ENCODE peak calls at places on chromosome 20, in nine cellular contexts. One of them, this sample, is unnamed.

GRCh38 chr20:1900321-1900791 is 5.1 kb downstream of the SIRPA start:
- DNase-seq in prostate gland: no peak
- DNase-seq in anterior cingulate cortex: peak; percentile 80
- DNase-seq in activated naive CD4-positive, alpha-beta T cell treated with Interleukin-2 at 50 U/mL for 16 hours: no peak
- DNase-seq in pons: peak; percentile 56
- DNase-seq in left kidney: peak; percentile 95
- DNase-seq in activated T-helper 9 cell treated with anti-CD3 and anti-CD28 coated beads, Interleukin-2, amount 50 U/mL, for 16 hours: no peak
- DNase-seq in AG08395: peak; percentile 70
- DNase-seq in pancreas: no peak
- DNase-seq in this sample: peak; percentile 72

GRCh38 chr20:62982124-62983075 is 24.4 kb downstream of the BHLHE23 start:
- DNase-seq in prostate gland: no peak
- DNase-seq in anterior cingulate cortex: no peak
- DNase-seq in activated naive CD4-positive, alpha-beta T cell treated with Interleukin-2 at 50 U/mL for 16 hours: no peak
- DNase-seq in pons: no peak
- DNase-seq in left kidney: no peak
- DNase-seq in activated T-helper 9 cell treated with anti-CD3 and anti-CD28 coated beads, Interleukin-2, amount 50 U/mL, for 16 hours: no peak
- DNase-seq in AG08395: no peak
- DNase-seq in pancreas: no peak
- DNase-seq in this sample: no peak

GRCh38 chr20:1427457-1428054 is 34.7 kb upstream of the FKBP1A start:
- DNase-seq in prostate gland: no peak
- DNase-seq in anterior cingulate cortex: no peak
- DNase-seq in activated naive CD4-positive, alpha-beta T cell treated with Interleukin-2 at 50 U/mL for 16 hours: no peak
- DNase-seq in pons: no peak
- DNase-seq in left kidney: peak; percentile 61
- DNase-seq in activated T-helper 9 cell treated with anti-CD3 and anti-CD28 coated beads, Interleukin-2, amount 50 U/mL, for 16 hours: no peak
- DNase-seq in AG08395: no peak
- DNase-seq in pancreas: no peak
- DNase-seq in this sample: no peak

GRCh38 chr20:19079536-19080299 is 132.7 kb upstream of the SLC24A3 start:
- DNase-seq in prostate gland: no peak
- DNase-seq in anterior cingulate cortex: no peak
- DNase-seq in activated naive CD4-positive, alpha-beta T cell treated with Interleukin-2 at 50 U/mL for 16 hours: no peak
- DNase-seq in pons: no peak
- DNase-seq in left kidney: no peak
- DNase-seq in activated T-helper 9 cell treated with anti-CD3 and anti-CD28 coated beads, Interleukin-2, amount 50 U/mL, for 16 hours: no peak
- DNase-seq in AG08395: no peak
- DNase-seq in pancreas: no peak
- DNase-seq in this sample: no peak

GRCh38 chr20:8148501-8148900 is 16.4 kb downstream of the PLCB1 start:
- DNase-seq in prostate gland: no peak
- DNase-seq in anterior cingulate cortex: no peak
- DNase-seq in activated naive CD4-positive, alpha-beta T cell treated with Interleukin-2 at 50 U/mL for 16 hours: no peak
- DNase-seq in pons: no peak
- DNase-seq in left kidney: no peak
- DNase-seq in activated T-helper 9 cell treated with anti-CD3 and anti-CD28 coated beads, Interleukin-2, amount 50 U/mL, for 16 hours: no peak
- DNase-seq in AG08395: no peak
- DNase-seq in pancreas: no peak
- DNase-seq in this sample: no peak

GRCh38 chr20:63315982-63316491 is 23.1 kb downstream of the COL20A1 start:
- DNase-seq in prostate gland: no peak
- DNase-seq in anterior cingulate cortex: no peak
- DNase-seq in activated naive CD4-positive, alpha-beta T cell treated with Interleukin-2 at 50 U/mL for 16 hours: no peak
- DNase-seq in pons: no peak
- DNase-seq in left kidney: no peak
- DNase-seq in activated T-helper 9 cell treated with anti-CD3 and anti-CD28 coated beads, Interleukin-2, amount 50 U/mL, for 16 hours: no peak
- DNase-seq in AG08395: no peak
- DNase-seq in pancreas: peak; percentile 48
- DNase-seq in this sample: peak; percentile 16

GRCh38 chr20:2005831-2006426 is 12.1 kb upstream of the PDYN start:
- DNase-seq in prostate gland: peak; percentile 47
- DNase-seq in anterior cingulate cortex: no peak
- DNase-seq in activated naive CD4-positive, alpha-beta T cell treated with Interleukin-2 at 50 U/mL for 16 hours: peak; percentile 56
- DNase-seq in pons: peak; percentile 38
- DNase-seq in left kidney: peak; percentile 93
- DNase-seq in activated T-helper 9 cell treated with anti-CD3 and anti-CD28 coated beads, Interleukin-2, amount 50 U/mL, for 16 hours: peak; percentile 8
- DNase-seq in AG08395: peak; percentile 66
- DNase-seq in pancreas: peak; percentile 86
- DNase-seq in this sample: no peak

GRCh38 chr20:41175201-41175651 is 37.9 kb downstream of the PLCG1 start:
- DNase-seq in prostate gland: peak; percentile 1
- DNase-seq in anterior cingulate cortex: no peak
- DNase-seq in activated naive CD4-positive, alpha-beta T cell treated with Interleukin-2 at 50 U/mL for 16 hours: no peak
- DNase-seq in pons: no peak
- DNase-seq in left kidney: no peak
- DNase-seq in activated T-helper 9 cell treated with anti-CD3 and anti-CD28 coated beads, Interleukin-2, amount 50 U/mL, for 16 hours: no peak
- DNase-seq in AG08395: no peak
- DNase-seq in pancreas: no peak
- DNase-seq in this sample: no peak

GRCh38 chr20:47273591-47274235 is 82.8 kb downstream of the ZMYND8 start:
- DNase-seq in prostate gland: no peak
- DNase-seq in anterior cingulate cortex: no peak
- DNase-seq in activated naive CD4-positive, alpha-beta T cell treated with Interleukin-2 at 50 U/mL for 16 hours: no peak
- DNase-seq in pons: no peak
- DNase-seq in left kidney: no peak
- DNase-seq in activated T-helper 9 cell treated with anti-CD3 and anti-CD28 coated beads, Interleukin-2, amount 50 U/mL, for 16 hours: no peak
- DNase-seq in AG08395: no peak
- DNase-seq in pancreas: no peak
- DNase-seq in this sample: no peak

GRCh38 chr20:57829336-57829735 is 119.5 kb upstream of the PMEPA1 start:
- DNase-seq in prostate gland: no peak
- DNase-seq in anterior cingulate cortex: no peak
- DNase-seq in activated naive CD4-positive, alpha-beta T cell treated with Interleukin-2 at 50 U/mL for 16 hours: no peak
- DNase-seq in pons: no peak
- DNase-seq in left kidney: no peak
- DNase-seq in activated T-helper 9 cell treated with anti-CD3 and anti-CD28 coated beads, Interleukin-2, amount 50 U/mL, for 16 hours: no peak
- DNase-seq in AG08395: no peak
- DNase-seq in pancreas: no peak
- DNase-seq in this sample: no peak

GRCh38 chr20:52833901-52834300 is 138.3 kb upstream of the TSHZ2 start:
- DNase-seq in prostate gland: peak; percentile 72
- DNase-seq in anterior cingulate cortex: no peak
- DNase-seq in activated naive CD4-positive, alpha-beta T cell treated with Interleukin-2 at 50 U/mL for 16 hours: no peak
- DNase-seq in pons: no peak
- DNase-seq in left kidney: no peak
- DNase-seq in activated T-helper 9 cell treated with anti-CD3 and anti-CD28 coated beads, Interleukin-2, amount 50 U/mL, for 16 hours: no peak
- DNase-seq in AG08395: no peak
- DNase-seq in pancreas: no peak
- DNase-seq in this sample: no peak

GRCh38 chr20:16701296-16701695 is 28.5 kb upstream of the SNRPB2 start:
- DNase-seq in prostate gland: no peak
- DNase-seq in anterior cingulate cortex: no peak
- DNase-seq in activated naive CD4-positive, alpha-beta T cell treated with Interleukin-2 at 50 U/mL for 16 hours: peak; percentile 9
- DNase-seq in pons: no peak
- DNase-seq in left kidney: no peak
- DNase-seq in activated T-helper 9 cell treated with anti-CD3 and anti-CD28 coated beads, Interleukin-2, amount 50 U/mL, for 16 hours: no peak
- DNase-seq in AG08395: peak; percentile 8
- DNase-seq in pancreas: no peak
- DNase-seq in this sample: no peak

GRCh38 chr20:23039885-23040508 is 4.9 kb downstream of the SSTR4 start:
- DNase-seq in prostate gland: no peak
- DNase-seq in anterior cingulate cortex: no peak
- DNase-seq in activated naive CD4-positive, alpha-beta T cell treated with Interleukin-2 at 50 U/mL for 16 hours: no peak
- DNase-seq in pons: no peak
- DNase-seq in left kidney: no peak
- DNase-seq in activated T-helper 9 cell treated with anti-CD3 and anti-CD28 coated beads, Interleukin-2, amount 50 U/mL, for 16 hours: no peak
- DNase-seq in AG08395: no peak
- DNase-seq in pancreas: no peak
- DNase-seq in this sample: no peak

GRCh38 chr20:12764053-12764452 is 244.7 kb upstream of the SPTLC3 start:
- DNase-seq in prostate gland: no peak
- DNase-seq in anterior cingulate cortex: no peak
- DNase-seq in activated naive CD4-positive, alpha-beta T cell treated with Interleukin-2 at 50 U/mL for 16 hours: no peak
- DNase-seq in pons: no peak
- DNase-seq in left kidney: no peak
- DNase-seq in activated T-helper 9 cell treated with anti-CD3 and anti-CD28 coated beads, Interleukin-2, amount 50 U/mL, for 16 hours: no peak
- DNase-seq in AG08395: no peak
- DNase-seq in pancreas: no peak
- DNase-seq in this sample: no peak

This sample was measured in tibial artery.